ENCODE peak calls at places on chromosomes 11 and 22, in five cellular contexts. C is GM12878, A is K562, J is H1, I is HepG2. S is an unnamed sample.

GRCh38 chr11:29962243-29962642 is 54.6 kb downstream of the KCNA4 start:
- DNase-seq in I (no peak), A (no peak), J (peak), C (no peak), S (no peak)

GRCh38 chr22:47445716-47446290 is 683.4 kb downstream of the TBC1D22A start:
- DNase-seq in I (no peak), J (no peak), C (no peak), A (no peak), S (no peak)

GRCh38 chr22:36155702-36156101 is 4.9 kb downstream of the APOL3 start:
- DNase-seq in A (peak), J (no peak), C (no peak), I (peak), S (no peak)

GRCh38 chr11:133945087-133945974 is 11.4 kb downstream of the IGSF9B start:
- DNase-seq in C (no peak), I (no peak), J (no peak), A (no peak), S (no peak)

GRCh38 chr11:56521955-56522354 is 21.1 kb downstream of the OR5M11 start:
- DNase-seq in J (no peak), C (no peak), I (peak), A (no peak), S (no peak)

GRCh38 chr22:39349506-39349966 is 255 bp upstream of the SYNGR1 start:
- DNase-seq in J (no peak), A (peak), C (no peak), I (no peak), S (peak)

GRCh38 chr11:121318848-121319834 is 26.6 kb downstream of the SC5D start:
- DNase-seq in A (peak), I (peak), C (no peak), J (no peak), S (no peak)

GRCh38 chr11:82225930-82226329 is 507.7 kb downstream of the FAM181B start:
- DNase-seq in A (no peak), I (no peak), C (no peak), J (no peak), S (no peak)

GRCh38 chr11:44774131-44774530 is 47.4 kb downstream of the TSPAN18 start:
- DNase-seq in A (no peak), C (no peak), J (no peak), I (no peak), S (no peak)

GRCh38 chr11:117835576-117835975 is 11.0 kb upstream of the FXYD2 start:
- DNase-seq in C (no peak), I (no peak), A (no peak), J (no peak), S (no peak)

GRCh38 chr11:116506446-116506845 is 266.3 kb downstream of the BUD13 start:
- DNase-seq in I (no peak), A (no peak), J (no peak), C (no peak), S (no peak)

GRCh38 chr22:33194529-33194928 is 136.3 kb upstream of the SYN3 start:
- DNase-seq in J (no peak), C (no peak), A (no peak), I (no peak), S (no peak)

GRCh38 chr22:35915477-35916013 is 113.1 kb downstream of the RBFOX2 start:
- DNase-seq in J (no peak), A (no peak), I (no peak), C (no peak), S (no peak)

GRCh38 chr22:49723478-49724029 is 104.1 kb downstream of the BRD1 start:
- DNase-seq in J (no peak), A (no peak), I (no peak), C (no peak), S (no peak)

GRCh38 chr11:47412152-47412746 is 3.9 kb downstream of the SLC39A13 start:
- DNase-seq in C (no peak), A (peak), J (no peak), I (no peak), S (no peak)

GRCh38 chr11:2525166-2525861 is 80.5 kb downstream of the KCNQ1 start:
- DNase-seq in I (no peak), A (no peak), C (no peak), J (no peak), S (no peak)

GRCh38 chr22:36304429-36304828 is 51.5 kb downstream of the APOL1 start:
- DNase-seq in A (no peak), C (no peak), I (no peak), J (no peak), S (no peak)

GRCh38 chr22:26597026-26597425 is 7.1 kb upstream of the TPST2 start:
- DNase-seq in J (no peak), I (no peak), C (no peak), A (no peak), S (no peak)

GRCh38 chr11:120384476-120384875 is 48.3 kb downstream of the ARHGEF12 start:
- DNase-seq in A (no peak), I (no peak), C (no peak), J (no peak), S (no peak)

GRCh38 chr11:58465690-58466089 is 23.7 kb upstream of the OR5B12 start:
- DNase-seq in J (no peak), I (no peak), A (no peak), C (no peak), S (no peak)

GRCh38 chr22:20956258-20957117 is 10.6 kb upstream of the AIFM3 start:
- DNase-seq in A (no peak), I (peak), C (no peak), J (no peak), S (no peak)

GRCh38 chr22:36352775-36353507 is 34.8 kb downstream of the MYH9 start:
- DNase-seq in C (no peak), I (peak), A (no peak), J (no peak), S (no peak)

GRCh38 chr11:70073188-70073817 is 4.8 kb upstream of the ANO1 start:
- DNase-seq in A (no peak), I (no peak), J (no peak), C (no peak), S (no peak)

GRCh38 chr22:39239561-39240423 is 5.0 kb downstream of the PDGFB start:
- DNase-seq in J (no peak), C (no peak), A (no peak), I (no peak), S (no peak)

GRCh38 chr22:48753381-48753730 is 1074.3 kb downstream of the BRD1 start:
- DNase-seq in C (no peak), J (no peak), I (no peak), A (no peak), S (no peak)

GRCh38 chr11:95585071-95585751 is 204.4 kb downstream of the FAM76B start:
- DNase-seq in J (no peak), I (no peak), A (no peak), C (no peak), S (no peak)

GRCh38 chr11:9565822-9566560 is 7.5 kb upstream of the WEE1 start:
- DNase-seq in C (peak), I (peak), A (peak), J (peak), S (peak)

GRCh38 chr11:73982990-73983763 is 534 bp upstream of the UCP2 start:
- DNase-seq in C (peak), A (peak), J (peak), I (peak), S (peak)
- TF ChIP-seq POLR2A in C (peak), A (peak), J (peak), I (peak), S (peak)

GRCh38 chr11:46223252-46223513 is 54.3 kb upstream of the CREB3L1 start:
- DNase-seq in C (no peak), I (no peak), A (no peak), J (no peak), S (no peak)

GRCh38 chr11:46216765-46217089 is 60.7 kb upstream of the CREB3L1 start:
- DNase-seq in I (no peak), A (no peak), C (no peak), J (no peak), S (no peak)

GRCh38 chr11:46220313-46220712 is 57.1 kb upstream of the CREB3L1 start:
- DNase-seq in J (no peak), A (no peak), C (no peak), I (no peak), S (no peak)

DNA sequence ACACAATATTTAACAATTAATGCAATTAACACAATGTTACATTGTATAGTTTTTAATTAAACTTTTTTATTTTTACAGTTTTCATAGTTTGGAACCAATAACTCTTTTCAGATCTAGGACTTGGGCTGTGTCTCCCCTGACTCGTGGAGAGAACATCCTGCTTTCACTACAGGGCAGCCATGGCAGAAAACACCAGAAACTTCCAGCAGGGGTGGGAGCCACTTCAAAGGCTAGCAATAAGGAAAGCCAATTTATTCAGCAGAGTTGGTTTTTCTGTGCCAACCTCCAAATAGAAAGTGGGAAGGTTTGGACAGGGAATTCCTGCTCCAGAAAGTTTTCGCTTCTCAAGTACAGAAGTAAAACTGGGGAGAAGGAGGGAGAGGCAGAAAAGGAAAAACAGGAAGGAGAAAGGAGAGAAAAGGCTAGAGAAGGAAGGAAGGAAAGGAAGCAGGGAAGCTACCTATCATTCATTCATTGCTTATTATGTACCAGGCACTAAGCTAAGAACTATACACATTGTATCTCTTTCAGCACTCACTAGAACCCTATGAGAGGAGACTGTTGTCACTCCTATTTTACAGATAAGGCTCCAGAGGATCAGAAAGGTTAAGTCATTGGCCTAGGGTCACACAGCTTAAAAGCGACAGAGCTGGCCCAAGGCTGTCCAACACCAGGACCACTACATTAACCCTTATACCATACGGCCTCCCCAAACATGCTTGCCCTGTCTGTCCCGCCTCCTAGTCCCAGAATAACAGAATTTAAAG is 54.8 kb upstream of the CREB3L1 start:
- DNase-seq in A (peak), I (no peak), J (no peak), C (no peak), S (no peak)
- TF ChIP-seq TAF1 in A (no peak), I (no peak), J (no peak), C (no peak), S (no peak)

DNA sequence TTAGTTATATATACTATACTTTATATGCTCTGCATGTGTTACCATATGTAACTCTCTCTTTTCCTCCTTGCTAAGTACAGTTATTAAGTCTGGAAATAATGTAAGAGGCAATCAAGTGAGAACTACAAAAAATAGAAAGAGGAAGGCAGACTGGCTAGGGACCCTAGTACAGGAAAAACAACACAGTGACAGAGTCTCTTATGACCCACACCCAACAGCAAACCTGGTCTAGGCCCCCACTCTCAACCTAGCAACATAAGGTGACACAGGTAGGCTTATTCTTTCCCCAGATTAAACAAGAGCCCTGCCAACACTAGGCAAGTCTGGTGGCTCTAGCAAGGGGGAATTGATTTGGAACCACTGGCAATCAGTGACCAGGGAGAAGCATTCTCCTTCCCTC is 116.1 kb downstream of the CYP2R1 start:
- DNase-seq in A (no peak), J (no peak), I (no peak), C (no peak), S (no peak)
- TF ChIP-seq POLR2A in A (no peak), J (no peak), I (no peak), C (no peak), S (no peak)

GRCh38 chr11:83691387-83692088 is 405.4 kb upstream of the CCDC90B start:
- DNase-seq in I (no peak), A (no peak), J (no peak), C (no peak), S (no peak)
- TF ChIP-seq TAF1 in I (no peak), A (no peak), J (no peak), C (no peak), S (no peak)

GRCh38 chr11:61359541-61359940 is 2.1 kb downstream of the CYB561A3 start:
- DNase-seq in I (no peak), A (no peak), C (no peak), J (no peak), S (no peak)
- TF ChIP-seq POLR2A in I (no peak), A (no peak), C (no peak), J (no peak), S (no peak)

DNA sequence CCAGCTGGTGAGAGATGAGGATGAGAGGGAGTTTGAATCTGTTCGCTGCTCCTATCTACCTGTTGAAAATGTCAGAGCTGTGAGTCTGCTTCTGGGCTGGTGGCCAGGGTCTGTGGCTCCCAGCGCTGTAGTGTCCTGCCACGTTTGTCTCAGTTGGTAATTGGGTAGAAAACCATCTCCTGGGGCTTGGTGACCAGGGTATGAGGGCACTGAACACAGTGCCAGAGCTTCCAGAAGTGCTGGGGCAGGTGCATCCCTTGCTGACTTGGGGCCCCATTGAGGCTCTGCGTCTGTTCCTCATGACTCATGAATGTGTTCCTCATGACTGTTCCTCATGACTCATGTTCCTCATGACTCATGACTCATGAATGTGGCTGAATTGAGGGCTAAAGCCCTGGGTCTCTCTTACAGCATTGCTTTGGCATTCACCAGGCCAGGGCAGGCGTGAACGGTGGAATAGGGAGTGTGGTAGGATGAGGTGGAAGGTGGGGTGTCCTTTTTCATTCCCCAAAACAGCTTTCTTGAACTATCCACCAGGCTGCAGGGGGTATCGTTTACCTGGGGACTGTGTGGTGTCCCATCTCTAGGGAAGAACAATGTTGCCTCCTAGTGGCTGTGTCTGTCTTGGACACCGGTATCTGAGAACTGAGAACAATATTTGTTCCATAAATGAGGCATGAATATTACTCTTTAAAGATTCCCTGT is 139.5 kb downstream of the COMMD9 start:
- DNase-seq in I (peak), J (peak), C (peak), A (peak), S (peak)
- TF ChIP-seq TAF1 in I (no peak), J (no peak), C (no peak), A (no peak), S (no peak)

GRCh38 chr11:77589181-77589520 is 602 bp upstream of the AQP11 start:
- DNase-seq in A (no peak), C (no peak), I (no peak), J (no peak), S (no peak)

GRCh38 chr11:77590194-77590591 is 440 bp downstream of the AQP11 start:
- DNase-seq in I (peak), A (no peak), J (no peak), C (no peak), S (no peak)

GRCh38 chr11:77592727-77593126 is 3.0 kb downstream of the AQP11 start:
- DNase-seq in C (no peak), I (no peak), A (no peak), J (no peak), S (no peak)

GRCh38 chr11:77593883-77594282 is 4.1 kb downstream of the AQP11 start:
- DNase-seq in C (no peak), A (no peak), I (peak), J (no peak), S (no peak)

DNA sequence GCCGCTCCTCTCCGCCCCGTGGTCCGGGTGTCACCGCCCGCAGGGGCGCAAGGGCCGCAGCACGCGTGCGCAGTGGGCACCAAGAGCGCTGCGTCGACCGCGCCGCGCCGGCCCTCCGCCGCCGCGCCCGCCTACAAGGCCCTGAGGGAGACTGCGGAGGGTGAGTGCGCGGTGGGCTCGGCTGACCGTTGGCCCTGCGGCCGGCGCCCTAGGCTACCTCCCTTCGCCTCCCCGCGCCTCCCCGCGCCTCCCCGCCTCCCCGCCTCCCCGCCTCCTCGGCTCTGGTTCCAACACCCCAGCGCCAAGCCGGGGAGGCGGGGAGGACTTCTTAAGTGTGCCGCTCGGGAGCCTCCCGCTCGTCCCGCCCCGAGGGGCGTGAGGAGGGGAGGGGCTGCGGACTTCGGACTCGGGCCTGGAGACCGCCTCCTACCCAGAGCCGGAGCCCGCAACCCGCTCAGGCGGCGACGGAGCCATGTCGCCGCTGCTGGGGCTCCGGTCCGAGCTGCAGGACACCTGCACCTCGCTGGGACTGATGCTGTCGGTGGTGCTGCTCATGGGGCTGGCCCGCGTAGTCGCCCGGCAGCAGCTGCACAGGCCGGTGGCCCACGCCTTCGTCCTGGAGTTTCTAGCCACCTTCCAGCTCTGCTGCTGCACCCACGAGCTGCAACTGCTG is at the start of gene AQP11:
- DNase-seq in J (peak), C (peak), I (peak), A (peak), S (peak)
- TF ChIP-seq POLR2A in J (peak), C (peak), I (peak), A (peak), S (no peak)

GRCh38 chr11:76832365-76832764 is 28.4 kb upstream of the ACER3 start:
- DNase-seq in I (no peak), C (no peak), J (no peak), A (no peak), S (no peak)

GRCh38 chr11:76831911-76832310 is 28.8 kb upstream of the ACER3 start:
- DNase-seq in I (no peak), A (no peak), J (no peak), C (no peak), S (no peak)

GRCh38 chr11:76835030-76835429 is 25.7 kb upstream of the ACER3 start:
- DNase-seq in I (no peak), J (no peak), A (no peak), C (no peak), S (no peak)

GRCh38 chr11:76834151-76834550 is 26.6 kb upstream of the ACER3 start:
- DNase-seq in I (no peak), A (no peak), C (no peak), J (no peak), S (no peak)

DNA sequence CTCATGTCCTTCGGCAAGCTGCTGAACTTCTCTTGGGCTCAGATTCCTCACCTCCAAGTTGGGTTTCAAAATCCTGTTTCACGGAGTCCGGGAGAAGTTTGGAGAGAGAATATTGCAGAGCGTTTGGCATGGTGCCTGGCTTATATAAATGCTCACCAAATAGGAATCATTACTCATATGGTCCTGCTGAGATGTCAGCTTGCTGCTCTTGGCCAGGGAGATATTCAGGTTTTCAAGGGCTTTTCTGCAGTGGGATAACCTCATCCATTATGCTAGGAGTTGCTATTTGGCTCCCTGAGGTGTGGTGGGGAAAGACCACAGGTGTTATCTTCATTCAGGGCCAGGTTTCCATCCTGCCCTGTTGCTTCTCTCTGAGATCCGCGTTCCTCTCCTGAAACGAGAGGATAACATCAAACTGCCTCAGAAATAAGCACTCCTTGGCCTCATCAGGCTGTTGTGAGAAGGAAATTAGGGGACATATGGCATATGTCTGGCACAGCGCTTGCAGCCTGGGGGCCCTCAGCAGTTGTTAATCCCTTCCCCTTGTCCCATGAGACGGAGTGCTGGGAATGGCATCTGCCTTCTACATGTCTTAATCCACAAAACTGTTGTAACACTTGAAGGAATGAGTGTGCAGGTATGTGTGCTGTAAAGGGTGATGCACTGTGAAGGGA is 29.9 kb upstream of the ACER3 start:
- DNase-seq in J (no peak), I (no peak), A (no peak), C (no peak), S (no peak)
- TF ChIP-seq TAF1 in J (no peak), I (no peak), A (no peak), C (no peak), S (no peak)